ENCODE peak calls at places on chromosomes 16 and 17, in ten cellular contexts. One of them, this sample, is unnamed.

GRCh38 chr16:70737377-70738082 is 51.7 kb upstream of the MTSS2 start:
- DNase-seq in NCI-H345: no peak
- DNase-seq in ACHN: no peak
- DNase-seq in HFFc6: peak; percentile 92
- DNase-seq in NCI-H1105 treated with DMSO at 0.1 percent for 48 hours: no peak
- DNase-seq in ELF-1: no peak
- DNase-seq in B cell: peak; percentile 62
- DNase-seq in stimulated activated CD4-positive, alpha-beta T cell treated with anti-CD3 and anti-CD28 coated beads, Interleukin-1b, Interleukin-23, amount 100 ng/mL, for 1 hour: no peak
- DNase-seq in effector memory CD8-positive, alpha-beta T cell: peak; percentile 55
- DNase-seq in mesenchymal stem cell: peak; percentile 93
- DNase-seq in this sample: no peak

GRCh38 chr16:87140211-87141200 is 176.7 kb downstream of the C16orf95 start:
- DNase-seq in ACHN: no peak
- DNase-seq in HFFc6: no peak
- DNase-seq in NCI-H345: no peak
- DNase-seq in ELF-1: no peak
- DNase-seq in mesenchymal stem cell: no peak
- DNase-seq in NCI-H1105 treated with DMSO at 0.1 percent for 48 hours: no peak
- DNase-seq in B cell: no peak
- DNase-seq in stimulated activated CD4-positive, alpha-beta T cell treated with anti-CD3 and anti-CD28 coated beads, Interleukin-1b, Interleukin-23, amount 100 ng/mL, for 1 hour: no peak
- DNase-seq in effector memory CD8-positive, alpha-beta T cell: no peak
- DNase-seq in this sample: no peak

GRCh38 chr17:37502009-37502936 is 12.6 kb downstream of the DUSP14 start:
- DNase-seq in effector memory CD8-positive, alpha-beta T cell: no peak
- DNase-seq in mesenchymal stem cell: no peak
- DNase-seq in ELF-1: no peak
- DNase-seq in NCI-H1105 treated with DMSO at 0.1 percent for 48 hours: no peak
- DNase-seq in NCI-H345: no peak
- DNase-seq in stimulated activated CD4-positive, alpha-beta T cell treated with anti-CD3 and anti-CD28 coated beads, Interleukin-1b, Interleukin-23, amount 100 ng/mL, for 1 hour: no peak
- DNase-seq in B cell: no peak
- DNase-seq in ACHN: no peak
- DNase-seq in HFFc6: no peak
- DNase-seq in this sample: no peak

GRCh38 chr17:28616281-28616680 is 2.3 kb upstream of the RSKR start:
- DNase-seq in NCI-H345: no peak
- DNase-seq in HFFc6: no peak
- DNase-seq in ACHN: no peak
- DNase-seq in NCI-H1105 treated with DMSO at 0.1 percent for 48 hours: no peak
- DNase-seq in ELF-1: no peak
- DNase-seq in B cell: no peak
- DNase-seq in mesenchymal stem cell: no peak
- DNase-seq in stimulated activated CD4-positive, alpha-beta T cell treated with anti-CD3 and anti-CD28 coated beads, Interleukin-1b, Interleukin-23, amount 100 ng/mL, for 1 hour: no peak
- DNase-seq in effector memory CD8-positive, alpha-beta T cell: no peak
- DNase-seq in this sample: no peak

GRCh38 chr17:72090108-72090507 is 30.7 kb upstream of the SOX9 start:
- DNase-seq in stimulated activated CD4-positive, alpha-beta T cell treated with anti-CD3 and anti-CD28 coated beads, Interleukin-1b, Interleukin-23, amount 100 ng/mL, for 1 hour: no peak
- DNase-seq in effector memory CD8-positive, alpha-beta T cell: no peak
- DNase-seq in B cell: no peak
- DNase-seq in ELF-1: no peak
- DNase-seq in NCI-H345: no peak
- DNase-seq in mesenchymal stem cell: peak; percentile 13
- DNase-seq in HFFc6: no peak
- DNase-seq in NCI-H1105 treated with DMSO at 0.1 percent for 48 hours: no peak
- DNase-seq in ACHN: no peak
- DNase-seq in this sample: no peak

GRCh38 chr17:29080323-29080722 is 37.4 kb downstream of the PIPOX start:
- DNase-seq in NCI-H345: no peak
- DNase-seq in ACHN: no peak
- DNase-seq in effector memory CD8-positive, alpha-beta T cell: no peak
- DNase-seq in stimulated activated CD4-positive, alpha-beta T cell treated with anti-CD3 and anti-CD28 coated beads, Interleukin-1b, Interleukin-23, amount 100 ng/mL, for 1 hour: no peak
- DNase-seq in mesenchymal stem cell: no peak
- DNase-seq in B cell: no peak
- DNase-seq in ELF-1: no peak
- DNase-seq in NCI-H1105 treated with DMSO at 0.1 percent for 48 hours: no peak
- DNase-seq in HFFc6: no peak
- DNase-seq in this sample: no peak

GRCh38 chr16:27972500-27972899 is 91.0 kb downstream of the GSG1L start:
- DNase-seq in B cell: no peak
- DNase-seq in mesenchymal stem cell: peak; percentile 1
- DNase-seq in stimulated activated CD4-positive, alpha-beta T cell treated with anti-CD3 and anti-CD28 coated beads, Interleukin-1b, Interleukin-23, amount 100 ng/mL, for 1 hour: no peak
- DNase-seq in ACHN: peak; percentile 68
- DNase-seq in HFFc6: peak; percentile 1
- DNase-seq in NCI-H345: peak; percentile 39
- DNase-seq in NCI-H1105 treated with DMSO at 0.1 percent for 48 hours: peak; percentile 52
- DNase-seq in ELF-1: peak; percentile 30
- DNase-seq in effector memory CD8-positive, alpha-beta T cell: peak; percentile 20
- DNase-seq in this sample: peak; percentile 79

GRCh38 chr17:15456972-15457722 is 10.3 kb downstream of the CDRT4 start:
- DNase-seq in NCI-H1105 treated with DMSO at 0.1 percent for 48 hours: no peak
- DNase-seq in effector memory CD8-positive, alpha-beta T cell: no peak
- DNase-seq in HFFc6: peak; percentile 78
- DNase-seq in NCI-H345: no peak
- DNase-seq in mesenchymal stem cell: peak; percentile 57
- DNase-seq in ELF-1: peak; percentile 27
- DNase-seq in stimulated activated CD4-positive, alpha-beta T cell treated with anti-CD3 and anti-CD28 coated beads, Interleukin-1b, Interleukin-23, amount 100 ng/mL, for 1 hour: no peak
- DNase-seq in B cell: no peak
- DNase-seq in ACHN: no peak
- DNase-seq in this sample: no peak

GRCh38 chr16:85316321-85316919 is 204.1 kb upstream of the CIBAR2 start:
- DNase-seq in ACHN: peak; percentile 75
- DNase-seq in effector memory CD8-positive, alpha-beta T cell: peak; percentile 15
- DNase-seq in B cell: no peak
- DNase-seq in NCI-H1105 treated with DMSO at 0.1 percent for 48 hours: peak; percentile 30
- DNase-seq in mesenchymal stem cell: peak; percentile 72
- DNase-seq in HFFc6: peak; percentile 32
- DNase-seq in stimulated activated CD4-positive, alpha-beta T cell treated with anti-CD3 and anti-CD28 coated beads, Interleukin-1b, Interleukin-23, amount 100 ng/mL, for 1 hour: no peak
- DNase-seq in NCI-H345: peak; percentile 52
- DNase-seq in ELF-1: peak; percentile 91
- DNase-seq in this sample: peak; percentile 87

GRCh38 chr17:80780381-80781187 is 211.1 kb upstream of the CHMP6 start:
- DNase-seq in NCI-H345: no peak
- DNase-seq in ACHN: no peak
- DNase-seq in ELF-1: no peak
- DNase-seq in stimulated activated CD4-positive, alpha-beta T cell treated with anti-CD3 and anti-CD28 coated beads, Interleukin-1b, Interleukin-23, amount 100 ng/mL, for 1 hour: no peak
- DNase-seq in B cell: peak; percentile 40
- DNase-seq in NCI-H1105 treated with DMSO at 0.1 percent for 48 hours: no peak
- DNase-seq in effector memory CD8-positive, alpha-beta T cell: no peak
- DNase-seq in mesenchymal stem cell: peak; percentile 33
- DNase-seq in HFFc6: peak; percentile 47
- DNase-seq in this sample: no peak

GRCh38 chr17:64024215-64024654 is 3.8 kb upstream of the ICAM2 start:
- DNase-seq in NCI-H345: no peak
- DNase-seq in NCI-H1105 treated with DMSO at 0.1 percent for 48 hours: no peak
- DNase-seq in ACHN: no peak
- DNase-seq in effector memory CD8-positive, alpha-beta T cell: no peak
- DNase-seq in HFFc6: no peak
- DNase-seq in stimulated activated CD4-positive, alpha-beta T cell treated with anti-CD3 and anti-CD28 coated beads, Interleukin-1b, Interleukin-23, amount 100 ng/mL, for 1 hour: no peak
- DNase-seq in B cell: no peak
- DNase-seq in mesenchymal stem cell: no peak
- DNase-seq in ELF-1: no peak
- DNase-seq in this sample: no peak

This sample was measured in iPS-NIHi11.